ENCODE peak calls at places on chromosomes 13 and 19, in seven cellular contexts. F, I, A, P, M, C and U are unnamed samples.
A peak's percentile ranks its signal among the peaks of the same experiment; 100 is the strongest.

GRCh38 chr13:80577951-80578670 is 237.2 kb upstream of the SPRY2 start:
- DNase-seq in A (no peak), F (no peak), P (no peak), C (no peak), I (no peak), M (no peak), U (no peak)

GRCh38 chr19:4089400-4089908 is 22.8 kb upstream of the ZBTB7A start:
- DNase-seq in F (peak; percentile 75), C (no peak), A (no peak), M (peak; percentile 36), I (no peak), P (no peak), U (no peak)

GRCh38 chr19:6417713-6418561 is 6.7 kb downstream of the KHSRP start:
- DNase-seq in I (no peak), C (no peak), F (no peak), A (peak; percentile 75), P (no peak), M (no peak), U (no peak)

GRCh38 chr19:55345818-55346724 is 6.4 kb downstream of the KMT5C start:
- DNase-seq in F (no peak), I (no peak), P (no peak), A (peak; percentile 45), C (no peak), M (peak; percentile 82), U (no peak)

GRCh38 chr19:1302534-1303239 is 17.0 kb downstream of the EFNA2 start:
- DNase-seq in F (no peak), C (no peak), I (no peak), A (no peak), M (no peak), P (peak; percentile 67), U (no peak)

GRCh38 chr19:2302319-2303208 is 5.4 kb downstream of the LINGO3 start:
- DNase-seq in A (peak; percentile 77), C (no peak), I (no peak), F (no peak), M (no peak), P (no peak), U (no peak)

GRCh38 chr13:77511552-77511951 is 24.0 kb upstream of the SCEL start:
- DNase-seq in F (no peak), C (no peak), M (no peak), I (no peak), A (no peak), P (no peak), U (no peak)

GRCh38 chr13:44004881-44005280 is 125.2 kb downstream of the LACC1 start:
- DNase-seq in I (no peak), F (no peak), C (no peak), P (no peak), A (no peak), M (no peak), U (no peak)

GRCh38 chr13:33213024-33213795 is 72.3 kb downstream of the STARD13 start:
- DNase-seq in A (no peak), P (no peak), F (no peak), M (no peak), C (no peak), I (no peak), U (no peak)

GRCh38 chr19:38182536-38183210 is 41.3 kb downstream of the DPF1 start:
- DNase-seq in P (no peak), F (no peak), A (no peak), C (no peak), I (no peak), M (no peak), U (no peak)